ENCODE peak calls at places on chromosomes 2 and 18, in ten cellular contexts. O is H54; P is psoas muscle; J is CD4-positive, alpha-beta T cell; M is cardiac fibroblast; X is ACHN; H is NCI-H2081; L is neural progenitor cell; G is heart left ventricle; T is LHCN-M2. N is an unnamed sample.

GRCh38 chr2:186917866-186918265 is 68.9 kb upstream of the ZSWIM2 start:
- DNase-seq in M (peak), P (no peak), G (no peak), O (no peak), H (no peak), J (no peak), T (peak), L (no peak), X (no peak), N (no peak)

GRCh38 chr2:15828576-15828975 is 111.8 kb upstream of the MYCN start:
- DNase-seq in J (no peak), T (no peak), L (no peak), H (no peak), G (no peak), P (no peak), M (no peak), X (no peak), O (no peak), N (no peak)

GRCh38 chr2:85226783-85227182 is 93.6 kb downstream of the TCF7L1 start:
- DNase-seq in O (no peak), H (no peak), J (no peak), P (no peak), T (no peak), G (no peak), X (no peak), L (no peak), M (no peak), N (no peak)

GRCh38 chr2:1586946-1587840 is 157.1 kb downstream of the PXDN start:
- DNase-seq in P (no peak), T (no peak), X (peak), H (no peak), M (no peak), J (no peak), G (no peak), O (peak), L (no peak), N (no peak)

GRCh38 chr2:117618607-117619006 is 195.9 kb upstream of the DDX18 start:
- DNase-seq in J (no peak), L (no peak), M (no peak), X (no peak), T (no peak), H (no peak), O (no peak), P (no peak), G (no peak), N (no peak)

GRCh38 chr2:129827251-129827894 is 152.1 kb upstream of the RAB6C start:
- DNase-seq in G (no peak), J (no peak), O (no peak), H (no peak), X (no peak), M (no peak), P (no peak), L (peak), T (no peak), N (no peak)

GRCh38 chr18:9106800-9107574 is 4.5 kb downstream of the NDUFV2 start:
- DNase-seq in J (no peak), L (peak), H (no peak), T (no peak), M (no peak), P (no peak), X (no peak), G (no peak), O (no peak), N (no peak)

GRCh38 chr2:236499691-236500573 is 69.7 kb upstream of the ACKR3 start:
- DNase-seq in G (no peak), H (no peak), T (no peak), P (no peak), X (no peak), O (no peak), L (no peak), M (no peak), J (no peak), N (no peak)

GRCh38 chr2:237345891-237346640 is 67.9 kb downstream of the COL6A3 start:
- DNase-seq in O (no peak), M (peak), T (peak), J (no peak), P (no peak), H (no peak), G (no peak), L (no peak), X (no peak), N (no peak)

GRCh38 chr2:146818122-146818521 is 1026.7 kb upstream of the ACVR2A start:
- DNase-seq in P (no peak), G (no peak), J (no peak), X (no peak), H (no peak), M (peak), L (no peak), O (no peak), T (peak), N (no peak)

GRCh38 chr2:23828256-23828980 is 98.5 kb downstream of the ATAD2B start:
- DNase-seq in T (peak), X (no peak), P (no peak), G (no peak), J (no peak), L (no peak), M (peak), H (no peak), O (no peak), N (no peak)

GRCh38 chr2:71596011-71596410 is 142.7 kb downstream of the DYSF start:
- DNase-seq in T (no peak), L (no peak), X (no peak), M (no peak), J (no peak), G (no peak), O (no peak), P (no peak), H (no peak), N (peak)

GRCh38 chr2:21043744-21044532 is at the start of gene APOB:
- DNase-seq in M (no peak), P (peak), X (no peak), H (no peak), G (peak), O (no peak), L (peak), T (no peak), J (no peak), N (no peak)

GRCh38 chr2:30656079-30656478 is 151.2 kb downstream of the CAPN13 start:
- DNase-seq in X (no peak), J (no peak), O (no peak), P (no peak), L (no peak), M (peak), T (peak), G (no peak), H (no peak), N (no peak)